ENCODE peak calls at places on chromosomes 4 and X, in four cellular contexts. One of them, this sample, is unnamed.

GRCh38 chr4:127783026-127783769 is 1.1 kb downstream of the HSPA4L start:
- DNase-seq in mucosa of descending colon: peak
- DNase-seq in PC-3: peak
- DNase-seq in prostate gland: peak
- DNase-seq in this sample: peak

GRCh38 chr4:92551616-92552015 is 247.8 kb downstream of the GRID2 start:
- DNase-seq in mucosa of descending colon: no peak
- DNase-seq in PC-3: no peak
- DNase-seq in prostate gland: no peak
- DNase-seq in this sample: no peak

GRCh38 chr4:795726-796119 is 30.2 kb downstream of the CPLX1 start:
- DNase-seq in mucosa of descending colon: peak
- DNase-seq in PC-3: no peak
- DNase-seq in prostate gland: no peak
- DNase-seq in this sample: no peak

GRCh38 chr4:145538636-145539035 is 57.0 kb downstream of the SMAD1 start:
- DNase-seq in mucosa of descending colon: no peak
- DNase-seq in PC-3: no peak
- DNase-seq in prostate gland: no peak
- DNase-seq in this sample: no peak

GRCh38 chrX:108001218-108001814 is 19.1 kb upstream of the TEX13B start:
- DNase-seq in mucosa of descending colon: no peak
- DNase-seq in PC-3: peak
- DNase-seq in prostate gland: peak
- DNase-seq in this sample: no peak

GRCh38 chrX:103685396-103685795 is 1.1 kb downstream of the MORF4L2 start:
- DNase-seq in mucosa of descending colon: no peak
- DNase-seq in PC-3: no peak
- DNase-seq in prostate gland: no peak
- DNase-seq in this sample: no peak

GRCh38 chr4:7845493-7846124 is 94.1 kb downstream of the AFAP1 start:
- DNase-seq in mucosa of descending colon: no peak
- DNase-seq in PC-3: no peak
- DNase-seq in prostate gland: no peak
- DNase-seq in this sample: no peak

GRCh38 chr4:53476232-53477037 is 99.0 kb downstream of the FIP1L1 start:
- DNase-seq in mucosa of descending colon: no peak
- DNase-seq in PC-3: peak
- DNase-seq in prostate gland: no peak
- DNase-seq in this sample: no peak

GRCh38 chr4:118281611-118282442 is 71.0 kb downstream of the PRSS12 start:
- DNase-seq in mucosa of descending colon: no peak
- DNase-seq in PC-3: no peak
- DNase-seq in prostate gland: no peak
- DNase-seq in this sample: peak

GRCh38 chr4:6095023-6095817 is 77.0 kb upstream of the C4orf50 start:
- DNase-seq in mucosa of descending colon: no peak
- DNase-seq in PC-3: peak
- DNase-seq in prostate gland: no peak
- DNase-seq in this sample: no peak

GRCh38 chrX:41009816-41010187 is 75.4 kb upstream of the USP9X start:
- DNase-seq in mucosa of descending colon: no peak
- DNase-seq in PC-3: no peak
- DNase-seq in prostate gland: no peak
- DNase-seq in this sample: no peak

GRCh38 chrX:69034451-69034850 is 130.8 kb downstream of the PJA1 start:
- DNase-seq in mucosa of descending colon: no peak
- DNase-seq in PC-3: no peak
- DNase-seq in prostate gland: no peak
- DNase-seq in this sample: no peak

GRCh38 chrX:9342581-9343051 is 122.2 kb upstream of the TBL1X start:
- DNase-seq in mucosa of descending colon: peak
- DNase-seq in PC-3: peak
- DNase-seq in prostate gland: peak
- DNase-seq in this sample: peak

GRCh38 chr4:160247091-160247656 is 1144.3 kb downstream of the RAPGEF2 start:
- DNase-seq in mucosa of descending colon: no peak
- DNase-seq in PC-3: no peak
- DNase-seq in prostate gland: no peak
- DNase-seq in this sample: no peak

GRCh38 chr4:83709627-83710026 is 173.7 kb downstream of the GPAT3 start:
- DNase-seq in mucosa of descending colon: no peak
- DNase-seq in PC-3: no peak
- DNase-seq in prostate gland: no peak
- DNase-seq in this sample: no peak

GRCh38 chr4:179110356-179110755 is 1668.1 kb upstream of the AGA start:
- DNase-seq in mucosa of descending colon: no peak
- DNase-seq in PC-3: peak
- DNase-seq in prostate gland: no peak
- DNase-seq in this sample: no peak

GRCh38 chr4:84901745-84902283 is 64.7 kb downstream of the WDFY3 start:
- DNase-seq in mucosa of descending colon: no peak
- DNase-seq in PC-3: no peak
- DNase-seq in prostate gland: no peak
- DNase-seq in this sample: no peak

GRCh38 chrX:136781180-136781797 is 557 bp upstream of the ARHGEF6 start:
- DNase-seq in mucosa of descending colon: no peak
- DNase-seq in PC-3: peak
- DNase-seq in prostate gland: peak
- DNase-seq in this sample: no peak

GRCh38 chr4:113442821-113443220 is 318.7 kb downstream of the CAMK2D start:
- DNase-seq in mucosa of descending colon: no peak
- DNase-seq in PC-3: no peak
- DNase-seq in prostate gland: no peak
- DNase-seq in this sample: no peak

GRCh38 chr4:146640459-146641061 is 1.9 kb downstream of the POU4F2 start:
- DNase-seq in mucosa of descending colon: no peak
- DNase-seq in PC-3: no peak
- DNase-seq in prostate gland: no peak
- DNase-seq in this sample: peak

GRCh38 chr4:139776235-139776634 is 110.6 kb downstream of the MGST2 start:
- DNase-seq in mucosa of descending colon: no peak
- DNase-seq in PC-3: no peak
- DNase-seq in prostate gland: no peak
- DNase-seq in this sample: no peak

GRCh38 chr4:180426938-180427337 is 1816.3 kb upstream of the TENM3 start:
- DNase-seq in mucosa of descending colon: no peak
- DNase-seq in PC-3: no peak
- DNase-seq in prostate gland: no peak
- DNase-seq in this sample: no peak

DNA sequence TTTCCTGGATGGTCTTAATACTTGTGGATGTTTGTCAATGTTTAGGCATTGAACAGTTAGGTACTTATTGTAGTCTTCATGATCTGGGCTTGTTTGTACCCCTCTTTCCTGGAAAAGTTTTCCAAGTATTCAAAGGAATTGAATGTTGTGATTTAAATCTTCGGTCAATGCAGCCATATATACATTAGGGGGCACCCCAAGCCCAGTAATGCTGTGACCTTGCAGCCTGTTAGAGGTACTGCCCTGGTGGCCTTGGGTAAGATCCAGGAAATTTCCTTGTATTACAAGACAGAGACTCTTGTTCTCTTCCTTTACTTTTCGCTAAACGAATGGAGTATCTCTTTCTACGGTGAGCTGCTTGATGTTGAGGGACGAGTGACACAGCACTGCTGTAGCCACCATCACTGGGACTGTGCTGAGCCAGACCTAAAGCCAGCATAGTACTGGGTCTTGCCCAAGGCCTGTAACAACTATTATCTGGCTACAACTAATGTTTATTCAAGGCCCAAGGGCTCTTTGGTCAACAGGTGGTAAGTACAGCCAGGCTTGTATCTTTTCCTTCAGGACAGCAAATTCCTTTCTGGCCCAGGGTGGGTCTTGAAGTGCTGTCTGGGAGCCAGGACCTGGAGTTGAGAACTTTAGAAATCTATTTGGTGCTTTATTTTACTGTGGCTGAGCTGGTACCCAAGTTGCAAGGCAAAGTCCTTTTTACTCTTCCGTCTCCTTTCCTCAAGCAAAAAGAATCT is 118.3 kb upstream of the ATOH1 start:
- DNase-seq in mucosa of descending colon: no peak
- DNase-seq in PC-3: peak
- DNase-seq in prostate gland: no peak
- DNase-seq in this sample: peak
- TF ChIP-seq CTCF in mucosa of descending colon: no peak
- TF ChIP-seq CTCF in PC-3: peak
- TF ChIP-seq CTCF in prostate gland: no peak
- TF ChIP-seq CTCF in this sample: peak

DNA sequence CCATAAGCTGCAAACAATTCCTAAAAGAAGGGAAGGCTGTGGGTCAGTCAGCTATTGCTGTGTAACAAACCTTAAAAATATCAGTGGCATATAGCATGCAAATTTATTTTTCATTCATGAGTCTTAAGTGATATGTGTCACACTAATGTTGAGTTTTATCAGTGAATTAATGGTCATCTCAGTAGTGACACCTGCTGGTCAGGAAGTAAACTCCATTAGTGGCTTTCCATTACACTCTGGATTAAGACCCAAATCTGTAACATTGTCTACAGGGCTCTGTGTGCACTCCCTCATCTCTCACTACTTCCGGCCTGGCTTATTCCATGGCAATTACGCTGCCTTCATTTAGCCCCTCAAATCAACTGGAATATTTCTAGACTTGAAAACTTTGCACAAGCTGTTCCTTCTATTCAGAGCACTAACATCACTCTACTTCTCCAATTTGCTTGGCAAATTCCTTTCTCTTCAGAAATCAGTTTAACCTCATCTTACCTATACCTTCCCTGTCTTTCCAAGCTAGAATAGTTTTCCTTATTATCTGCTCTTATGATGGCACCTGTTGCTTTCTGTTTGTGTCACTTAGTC is 217.3 kb upstream of the TAPT1 start:
- DNase-seq in mucosa of descending colon: no peak
- DNase-seq in PC-3: peak
- DNase-seq in prostate gland: no peak
- DNase-seq in this sample: no peak
- TF ChIP-seq CTCF in mucosa of descending colon: peak
- TF ChIP-seq CTCF in PC-3: peak
- TF ChIP-seq CTCF in prostate gland: peak
- TF ChIP-seq CTCF in this sample: peak

DNA sequence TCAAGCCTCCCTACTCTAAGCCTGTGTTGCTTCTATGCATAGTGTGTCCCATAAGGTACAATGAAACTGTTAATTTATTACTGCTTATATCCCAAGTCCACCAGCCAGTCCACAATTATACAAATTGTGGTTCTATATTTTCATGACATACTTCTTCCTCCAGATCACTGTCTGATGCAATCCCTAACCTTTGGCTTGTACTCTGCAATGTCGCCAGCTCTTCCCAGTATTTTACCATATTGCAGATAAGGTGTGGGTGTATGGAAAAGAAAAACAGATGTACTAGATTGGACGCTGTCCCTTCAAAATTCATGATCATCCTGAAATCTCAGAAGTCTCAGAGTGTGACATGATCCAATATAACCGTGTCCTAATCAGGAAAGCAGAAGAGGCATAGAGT is 286.2 kb downstream of the GASK1B start:
- DNase-seq in mucosa of descending colon: no peak
- DNase-seq in PC-3: no peak
- DNase-seq in prostate gland: no peak
- DNase-seq in this sample: no peak
- TF ChIP-seq CTCF in mucosa of descending colon: no peak
- TF ChIP-seq CTCF in PC-3: no peak
- TF ChIP-seq CTCF in prostate gland: no peak
- TF ChIP-seq CTCF in this sample: no peak

GRCh38 chrX:74453178-74453577 is 31.9 kb downstream of the SLC16A2 start:
- DNase-seq in mucosa of descending colon: no peak
- DNase-seq in PC-3: peak
- DNase-seq in prostate gland: no peak
- DNase-seq in this sample: no peak

GRCh38 chrX:74464722-74465121 is 43.4 kb downstream of the SLC16A2 start:
- DNase-seq in mucosa of descending colon: no peak
- DNase-seq in PC-3: no peak
- DNase-seq in prostate gland: no peak
- DNase-seq in this sample: no peak

GRCh38 chrX:74461384-74461783 is 40.1 kb downstream of the SLC16A2 start:
- DNase-seq in mucosa of descending colon: no peak
- DNase-seq in PC-3: no peak
- DNase-seq in prostate gland: no peak
- DNase-seq in this sample: no peak

DNA sequence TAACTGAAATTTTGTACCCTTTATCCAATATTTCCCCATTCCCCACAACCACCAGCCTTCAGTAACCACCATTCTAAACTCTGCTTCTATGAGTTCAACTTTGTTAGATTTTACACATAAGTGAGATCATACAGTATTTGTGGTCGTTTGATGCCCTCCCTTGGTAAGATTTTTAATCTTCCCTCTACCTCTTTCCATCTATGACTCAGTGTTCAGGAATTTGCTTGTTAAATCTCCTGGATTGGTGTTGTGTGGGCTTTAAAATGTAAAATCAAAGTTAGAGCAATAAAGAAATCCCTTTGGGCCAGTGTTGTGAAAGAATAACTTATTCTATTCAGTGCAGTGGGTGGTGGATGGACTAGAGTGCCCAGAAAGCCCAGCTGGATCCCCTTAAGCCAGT is 37.4 kb downstream of the SLC16A2 start:
- DNase-seq in mucosa of descending colon: no peak
- DNase-seq in PC-3: peak
- DNase-seq in prostate gland: no peak
- DNase-seq in this sample: no peak
- TF ChIP-seq CTCF in mucosa of descending colon: no peak
- TF ChIP-seq CTCF in PC-3: peak
- TF ChIP-seq CTCF in prostate gland: peak
- TF ChIP-seq CTCF in this sample: no peak